ENCODE peak calls at places on chromosomes 3 and 15, in ten cellular contexts. Y is colonic mucosa; X is aorta; O is PC-9; M is CD8-positive, alpha-beta memory T cell; T is psoas muscle; V is cardiac muscle cell; F is MG63; P is sigmoid colon; Z is AG04449. U is an unnamed sample.
A peak's percentile ranks its signal among the peaks of the same experiment; 100 is the strongest.

GRCh38 chr3:20141841-20142240 is 44.2 kb downstream of the SGO1 start:
- DNase-seq in X (no peak), T (peak; percentile 21), M (no peak), O (no peak), F (no peak), P (peak; percentile 89), Z (no peak), V (peak; percentile 13), Y (no peak), U (peak; percentile 80)

GRCh38 chr15:58731756-58732535 is 17.6 kb downstream of the ADAM10 start:
- DNase-seq in F (peak; percentile 23), O (peak; percentile 44), Z (no peak), P (no peak), X (no peak), T (no peak), Y (no peak), M (no peak), V (peak; percentile 51), U (no peak)

GRCh38 chr3:184636774-184637316 is 75.0 kb downstream of the MAGEF1 start:
- DNase-seq in P (no peak), T (no peak), X (no peak), Z (peak; percentile 51), F (peak; percentile 35), V (peak; percentile 73), O (peak; percentile 87), Y (no peak), M (no peak), U (peak; percentile 34)

GRCh38 chr3:125004196-125004595 is 51.6 kb downstream of the HEG1 start:
- DNase-seq in T (no peak), Y (no peak), P (no peak), V (no peak), Z (no peak), F (no peak), X (no peak), M (no peak), O (no peak), U (no peak)

GRCh38 chr3:158663832-158664231 is 8.6 kb downstream of the LXN start:
- DNase-seq in P (no peak), V (no peak), Z (no peak), F (no peak), T (no peak), Y (no peak), M (no peak), X (no peak), O (no peak), U (no peak)

GRCh38 chr3:182920515-182921084 is 59.7 kb downstream of the DCUN1D1 start:
- DNase-seq in V (peak; percentile 29), M (no peak), Y (no peak), T (peak; percentile 20), Z (no peak), X (no peak), P (no peak), O (no peak), F (no peak), U (no peak)

GRCh38 chr15:99149366-99149765 is 44.5 kb downstream of the SYNM start:
- DNase-seq in F (no peak), V (no peak), O (no peak), Y (no peak), Z (no peak), X (no peak), T (no peak), M (no peak), P (no peak), U (no peak)

GRCh38 chr15:98381446-98381845 is 266.9 kb upstream of the IGF1R start:
- DNase-seq in O (no peak), M (no peak), P (no peak), Y (no peak), V (no peak), T (no peak), Z (no peak), X (no peak), F (peak; percentile 9), U (no peak)

GRCh38 chr15:65837301-65838283 is 31.7 kb upstream of the RAB11A start:
- DNase-seq in P (no peak), O (no peak), X (no peak), T (no peak), F (no peak), V (peak; percentile 12), Y (no peak), Z (no peak), M (no peak), U (no peak)

GRCh38 chr15:57772223-57772957 is 65.9 kb downstream of the POLR2M start:
- DNase-seq in M (no peak), Z (no peak), T (no peak), Y (no peak), P (no peak), O (no peak), X (no peak), F (peak; percentile 6), V (no peak), U (no peak)

GRCh38 chr15:38129531-38130199 is 123.0 kb upstream of the SPRED1 start:
- DNase-seq in Z (peak; percentile 85), X (peak; percentile 79), Y (peak; percentile 64), T (peak; percentile 68), F (peak; percentile 94), V (no peak), O (no peak), P (peak; percentile 95), M (no peak), U (peak; percentile 97)

GRCh38 chr15:38128389-38128788 is 124.2 kb upstream of the SPRED1 start:
- DNase-seq in F (peak; percentile 16), Y (no peak), X (no peak), Z (no peak), O (no peak), V (no peak), P (no peak), T (no peak), M (no peak), U (no peak)

GRCh38 chr15:38130200-38130567 is 122.5 kb upstream of the SPRED1 start:
- DNase-seq in T (no peak), M (no peak), O (no peak), F (no peak), P (no peak), X (no peak), V (no peak), Z (no peak), Y (no peak), U (no peak)

GRCh38 chr15:38134252-38134651 is 118.4 kb upstream of the SPRED1 start:
- DNase-seq in O (no peak), V (no peak), F (no peak), Y (no peak), Z (no peak), P (no peak), T (peak; percentile 15), M (no peak), X (no peak), U (no peak)

DNA sequence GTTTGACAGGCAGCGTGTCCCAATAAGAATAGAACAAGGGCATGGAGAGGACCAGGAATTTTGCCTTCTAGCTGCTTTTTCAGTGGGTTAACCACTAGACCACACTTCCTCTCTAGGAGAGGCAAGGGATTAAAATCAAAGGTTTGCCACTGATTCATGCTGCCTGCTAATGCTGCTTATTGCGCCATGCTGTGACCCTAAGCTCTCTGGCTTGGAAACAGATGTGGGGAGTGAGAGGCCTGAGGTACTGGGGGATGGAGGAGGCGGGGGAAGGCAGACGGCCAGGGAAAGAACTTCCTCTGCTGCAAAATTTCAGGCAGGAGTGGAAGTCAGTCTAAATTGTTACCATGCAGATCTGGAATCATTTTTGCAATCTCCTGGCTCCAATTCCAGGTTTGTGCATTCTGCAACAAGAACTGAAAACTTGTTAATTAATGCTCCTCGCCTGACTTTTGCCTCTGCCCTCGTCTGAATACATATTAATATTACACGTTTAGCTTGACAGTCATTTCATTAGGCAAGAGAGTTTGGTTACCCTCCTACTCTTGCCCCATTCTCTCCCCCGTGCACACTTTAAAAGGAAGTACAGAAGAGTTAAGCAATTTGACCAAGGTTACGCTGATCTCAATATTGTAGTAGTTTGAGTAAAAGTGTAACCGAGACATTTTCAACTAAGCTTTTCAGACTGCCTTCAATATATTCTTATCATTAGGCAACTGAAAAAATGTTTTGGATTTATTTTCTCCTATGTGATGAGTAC is 121.7 kb upstream of the SPRED1 start:
- DNase-seq in M (no peak), F (peak; percentile 92), X (peak; percentile 88), Z (peak; percentile 87), T (peak; percentile 88), Y (peak; percentile 69), V (no peak), O (peak; percentile 50), P (peak; percentile 95), U (peak; percentile 94)
- H3K4me3 ChIP-seq in M (no peak overlapping the region), F (no peak overlapping the region), X (no peak overlapping the region), Z (no peak overlapping the region), T (peak overlapping the region; percentile 13), Y (no peak overlapping the region), V (no peak overlapping the region), O (no peak overlapping the region), P (no peak overlapping the region), U (no peak overlapping the region)

DNA sequence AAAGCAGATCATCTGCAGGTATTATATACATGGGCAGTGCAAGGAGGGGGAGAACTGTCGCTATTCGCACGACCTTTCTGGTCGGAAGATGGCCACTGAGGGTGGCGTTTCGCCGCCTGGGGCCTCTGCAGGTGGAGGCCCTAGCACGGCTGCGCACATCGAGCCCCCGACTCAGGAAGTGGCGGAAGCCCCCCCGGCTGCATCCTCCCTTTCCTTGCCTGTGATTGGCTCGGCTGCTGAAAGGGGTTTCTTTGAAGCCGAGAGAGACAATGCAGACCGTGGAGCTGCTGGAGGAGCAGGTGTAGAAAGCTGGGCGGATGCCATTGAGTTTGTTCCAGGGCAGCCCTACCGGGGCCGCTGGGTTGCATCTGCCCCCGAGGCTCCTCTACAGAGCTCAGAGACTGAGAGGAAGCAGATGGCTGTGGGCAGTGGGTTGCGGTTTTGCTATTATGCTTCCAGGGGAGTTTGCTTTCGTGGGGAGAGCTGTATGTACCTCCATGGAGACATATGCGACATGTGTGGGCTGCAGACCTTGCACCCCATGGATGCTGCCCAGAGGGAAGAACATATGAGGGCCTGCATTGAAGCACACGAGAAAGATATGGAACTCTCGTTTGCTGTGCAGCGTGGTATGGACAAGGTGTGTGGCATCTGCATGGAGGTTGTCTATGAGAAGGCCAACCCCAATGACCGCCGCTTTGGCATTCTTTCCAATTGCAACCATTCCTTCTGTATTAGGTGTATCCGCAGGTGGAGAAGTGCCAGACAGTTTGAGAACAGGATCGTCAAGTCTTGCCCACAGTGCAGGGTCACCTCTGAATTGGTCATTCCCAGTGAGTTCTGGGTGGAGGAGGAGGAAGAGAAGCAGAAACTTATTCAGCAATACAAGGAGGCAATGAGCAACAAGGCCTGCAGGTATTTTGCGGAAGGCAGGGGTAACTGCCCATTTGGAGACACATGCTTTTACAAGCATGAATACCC is 886 bp downstream of the MKRN3 start:
- DNase-seq in Y (no peak), T (no peak), X (no peak), O (peak; percentile 90), Z (no peak), F (peak; percentile 32), V (no peak), P (no peak), M (peak; percentile 4), U (peak; percentile 15)
- H3K4me3 ChIP-seq in Y (peak overlapping the region; percentile 30), T (peak overlapping the region; percentile 80), X (no peak overlapping the region), O (peak overlapping the region; percentile 93), Z (peak overlapping the region; percentile 61), F (peak overlapping the region; percentile 91), V (no peak overlapping the region), P (peak overlapping the region; percentile 37), M (peak overlapping the region; percentile 56), U (peak overlapping the region; percentile 80)

GRCh38 chr3:143122089-143122430 is 2.5 kb downstream of the CHST2 start:
- DNase-seq in M (no peak), O (no peak), T (no peak), F (no peak), V (no peak), X (no peak), Y (no peak), P (no peak), Z (no peak), U (no peak)
- H3K4me3 ChIP-seq in M (no peak overlapping the region), O (no peak overlapping the region), T (no peak overlapping the region), F (no peak overlapping the region), V (no peak overlapping the region), X (no peak overlapping the region), Y (no peak overlapping the region), P (no peak overlapping the region), Z (no peak overlapping the region), U (no peak overlapping the region)

GRCh38 chr3:50268703-50269451 is at the start of gene SEMA3B:
- DNase-seq in M (no peak), V (no peak), X (peak; percentile 93), P (peak; percentile 86), Z (no peak), T (peak; percentile 66), F (peak; percentile 84), Y (peak; percentile 88), O (peak; percentile 86), U (no peak)
- H3K4me3 ChIP-seq in M (no peak within 1 kb of the TSS), V (no peak within 1 kb of the TSS), X (no peak within 1 kb of the TSS), P (peak within 1 kb of the TSS; percentile 52), Z (peak within 1 kb of the TSS; percentile 57), T (peak within 1 kb of the TSS; percentile 72), F (peak within 1 kb of the TSS; percentile 36), Y (peak within 1 kb of the TSS; percentile 35), O (peak within 1 kb of the TSS; percentile 56), U (peak within 1 kb of the TSS; percentile 36)